ENCODE peak calls at places on chromosomes 16 and 17, in ten cellular contexts. A, D, J, X, S, N, Q, M, P and T are unnamed samples.

GRCh38 chr17:33038740-33039139 is 47.1 kb downstream of the SPACA3 start:
- DNase-seq in A (peak; percentile 44), D (no peak), J (peak; percentile 48), X (peak; percentile 57), S (no peak), N (no peak), Q (peak; percentile 76), M (peak; percentile 24), P (peak; percentile 35), T (no peak)

GRCh38 chr17:37068266-37068665 is 119.5 kb downstream of the AATF start:
- DNase-seq in A (no peak), D (no peak), J (no peak), X (no peak), S (no peak), N (no peak), Q (no peak), M (no peak), P (no peak), T (no peak)

GRCh38 chr16:50613281-50613991 is 65.2 kb downstream of the NKD1 start:
- DNase-seq in A (no peak), D (no peak), J (no peak), X (no peak), S (no peak), N (no peak), Q (no peak), M (no peak), P (peak; percentile 79), T (no peak)

GRCh38 chr17:76671912-76672262 is 28.3 kb upstream of the ST6GALNAC1 start:
- DNase-seq in A (no peak), D (no peak), J (no peak), X (no peak), S (no peak), N (no peak), Q (no peak), M (no peak), P (no peak), T (no peak)

GRCh38 chr16:68090526-68090925 is 5.4 kb downstream of the NFATC3 start:
- DNase-seq in A (no peak), D (no peak), J (no peak), X (no peak), S (no peak), N (no peak), Q (no peak), M (no peak), P (no peak), T (no peak)

GRCh38 chr17:28097901-28098300 is 55.4 kb downstream of the NLK start:
- DNase-seq in A (no peak), D (no peak), J (no peak), X (no peak), S (no peak), N (no peak), Q (no peak), M (no peak), P (no peak), T (no peak)

GRCh38 chr16:83513006-83513755 is 294.6 kb upstream of the HSBP1 start:
- DNase-seq in A (no peak), D (no peak), J (no peak), X (no peak), S (no peak), N (no peak), Q (no peak), M (no peak), P (no peak), T (peak; percentile 73)

GRCh38 chr16:3578610-3579551 is 1.7 kb upstream of the NLRC3 start:
- DNase-seq in A (no peak), D (no peak), J (no peak), X (no peak), S (no peak), N (no peak), Q (no peak), M (no peak), P (no peak), T (no peak)

GRCh38 chr17:78361227-78361683 is 1.4 kb upstream of the SOCS3 start:
- DNase-seq in A (no peak), D (no peak), J (no peak), X (no peak), S (no peak), N (no peak), Q (no peak), M (no peak), P (no peak), T (no peak)

GRCh38 chr17:77786740-77787505 is 171.6 kb upstream of the TNRC6C start:
- DNase-seq in A (no peak), D (no peak), J (no peak), X (no peak), S (no peak), N (no peak), Q (peak; percentile 69), M (no peak), P (no peak), T (no peak)

GRCh38 chr17:29390856-29391631 is 881 bp downstream of the TAOK1 start:
- DNase-seq in A (peak; percentile 30), D (peak; percentile 35), J (no peak), X (peak; percentile 28), S (no peak), N (peak; percentile 22), Q (peak; percentile 20), M (peak; percentile 12), P (peak; percentile 25), T (no peak)

GRCh38 chr16:57304169-57305061 is 19.9 kb upstream of the PLLP start:
- DNase-seq in A (peak; percentile 21), D (peak; percentile 65), J (no peak), X (peak; percentile 63), S (no peak), N (no peak), Q (no peak), M (peak; percentile 94), P (peak; percentile 21), T (peak; percentile 54)

DNA sequence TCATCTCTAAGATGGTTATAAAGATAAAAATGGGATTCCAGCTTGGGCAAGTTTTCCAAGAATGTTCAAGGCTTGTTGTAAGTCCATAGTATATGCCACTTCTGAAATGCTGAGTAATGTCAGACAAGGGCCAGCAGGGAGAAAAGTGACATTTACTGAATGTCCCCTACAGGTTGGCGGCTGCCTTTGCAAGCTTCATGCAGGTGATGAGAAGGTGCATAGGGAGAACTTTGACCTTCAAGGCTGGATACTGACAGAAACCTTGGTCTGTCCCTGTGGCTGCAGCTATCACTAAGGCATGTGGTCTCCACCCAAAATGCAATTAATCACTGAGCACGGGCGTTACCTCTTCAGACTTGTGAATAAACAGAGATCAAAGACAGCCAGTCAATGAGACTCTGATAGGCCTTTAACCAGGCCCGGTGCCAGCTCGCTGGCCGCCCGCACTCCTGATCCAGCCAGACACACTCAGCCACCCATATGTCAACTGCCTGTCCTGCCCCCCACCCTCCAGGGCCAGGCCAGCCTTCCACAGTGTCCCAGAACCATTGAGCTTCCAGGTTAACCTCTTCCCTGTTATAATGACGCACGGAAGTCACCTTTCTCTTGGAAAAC is 26.9 kb upstream of the AXIN2 start:
- DNase-seq in A (peak; percentile 48), D (peak; percentile 78), J (peak; percentile 43), X (peak; percentile 70), S (no peak), N (peak; percentile 45), Q (no peak), M (no peak), P (no peak), T (no peak)
- TF ChIP-seq CTCF in A (peak; percentile 15), D (peak; percentile 22), J (no peak), X (no peak), S (no peak), N (peak; percentile 3), Q (no peak), M (no peak), P (no peak), T (no peak)

GRCh38 chr17:4956493-4957061 is 5.7 kb downstream of the ENO3 start:
- DNase-seq in A (no peak), D (no peak), J (no peak), X (no peak), S (no peak), N (no peak), Q (no peak), M (no peak), P (no peak), T (no peak)
- TF ChIP-seq CTCF in A (no peak), D (peak; percentile 25), J (peak; percentile 21), X (peak; percentile 24), S (no peak), N (peak; percentile 26), Q (no peak), M (no peak), P (no peak), T (no peak)

GRCh38 chr17:18093616-18094408 is 6.1 kb downstream of the DRG2 start:
- DNase-seq in A (peak; percentile 81), D (no peak), J (peak; percentile 44), X (peak; percentile 63), S (no peak), N (peak; percentile 74), Q (no peak), M (no peak), P (no peak), T (no peak)
- TF ChIP-seq CTCF in A (no peak), D (no peak), J (peak; percentile 39), X (peak; percentile 55), S (no peak), N (peak; percentile 43), Q (peak; percentile 24), M (no peak), P (no peak), T (peak; percentile 36)

GRCh38 chr16:8355714-8356113 is 234.6 kb downstream of the TMEM114 start:
- DNase-seq in A (no peak), D (no peak), J (no peak), X (no peak), S (no peak), N (no peak), Q (no peak), M (no peak), P (no peak), T (no peak)
- TF ChIP-seq CTCF in A (no peak), D (no peak), J (no peak), X (peak; percentile 6), S (no peak), N (no peak), Q (no peak), M (no peak), P (no peak), T (no peak)

GRCh38 chr16:75676909-75677308 is at the start of gene CPHXL2:
- DNase-seq in A (no peak), D (no peak), J (no peak), X (no peak), S (no peak), N (no peak), Q (no peak), M (no peak), P (no peak), T (no peak)
- TF ChIP-seq CTCF in A (no peak), D (no peak), J (no peak), X (no peak), S (no peak), N (no peak), Q (no peak), M (no peak), P (no peak), T (no peak)